ENCODE peak calls at places on chromosomes 1 and 21, in eight cellular contexts. Y, K, U, T, B, D, W and O are unnamed samples.

GRCh38 chr21:27817902-27818623 is 851.2 kb upstream of the ADAMTS5 start:
- DNase-seq in T (no peak), Y (no peak), B (no peak), W (no peak), D (no peak), U (no peak), K (no peak), O (no peak)

GRCh38 chr1:33012165-33012564 is 24.5 kb downstream of the AK2 start:
- DNase-seq in U (no peak), B (no peak), W (no peak), Y (no peak), K (no peak), T (no peak), D (no peak), O (no peak)

GRCh38 chr1:2381741-2382620 is 9.4 kb downstream of the MORN1 start:
- DNase-seq in D (peak; percentile 67), K (peak; percentile 82), B (peak; percentile 67), U (peak; percentile 60), T (no peak), Y (peak; percentile 87), W (peak; percentile 93), O (peak; percentile 84)

GRCh38 chr1:19582318-19582717 is 61.8 kb upstream of the NBL1 start:
- DNase-seq in B (peak; percentile 54), T (no peak), Y (no peak), K (peak; percentile 88), W (no peak), D (no peak), U (no peak), O (peak; percentile 69)

GRCh38 chr1:64536836-64537490 is 67.0 kb downstream of the CACHD1 start:
- DNase-seq in W (no peak), B (no peak), D (no peak), Y (peak; percentile 57), U (no peak), T (no peak), K (no peak), O (no peak)

GRCh38 chr1:17595602-17595925 is 56.1 kb downstream of the ARHGEF10L start:
- DNase-seq in K (no peak), U (no peak), W (no peak), D (no peak), T (no peak), B (no peak), Y (no peak), O (no peak)

GRCh38 chr1:115456441-115456961 is 118.5 kb upstream of the NGF start:
- DNase-seq in K (no peak), W (no peak), T (no peak), B (no peak), D (no peak), U (no peak), Y (no peak), O (no peak)

GRCh38 chr1:241323510-241323909 is 33.5 kb downstream of the RGS7 start:
- DNase-seq in Y (no peak), U (no peak), W (no peak), T (no peak), D (no peak), B (peak; percentile 17), K (peak; percentile 10), O (peak; percentile 56)

GRCh38 chr1:185693654-185694053 is 40.5 kb upstream of the HMCN1 start:
- DNase-seq in B (no peak), D (no peak), K (no peak), U (no peak), Y (no peak), T (no peak), W (no peak), O (no peak)

GRCh38 chr1:155106862-155107261 is 20.8 kb upstream of the EFNA1 start:
- DNase-seq in Y (peak; percentile 72), W (no peak), U (no peak), D (no peak), K (no peak), T (no peak), B (no peak), O (no peak)

GRCh38 chr1:77536813-77537212 is 145.6 kb downstream of the ZZZ3 start:
- DNase-seq in U (no peak), D (no peak), T (no peak), Y (no peak), B (peak; percentile 36), W (no peak), K (no peak), O (no peak)

GRCh38 chr1:223847781-223848345 is 2.1 kb upstream of the TP53BP2 start:
- DNase-seq in Y (no peak), W (no peak), T (no peak), K (no peak), U (no peak), D (no peak), B (no peak), O (no peak)

GRCh38 chr1:211133841-211134669 is at the start of gene KCNH1:
- DNase-seq in U (peak; percentile 19), Y (peak; percentile 70), K (peak; percentile 71), T (no peak), B (peak; percentile 86), D (peak; percentile 63), W (peak; percentile 90), O (peak; percentile 91)
- TF ChIP-seq POLR2A in U (no peak), Y (no peak), K (no peak), T (no peak), B (no peak), D (no peak), W (no peak), O (no peak)

DNA sequence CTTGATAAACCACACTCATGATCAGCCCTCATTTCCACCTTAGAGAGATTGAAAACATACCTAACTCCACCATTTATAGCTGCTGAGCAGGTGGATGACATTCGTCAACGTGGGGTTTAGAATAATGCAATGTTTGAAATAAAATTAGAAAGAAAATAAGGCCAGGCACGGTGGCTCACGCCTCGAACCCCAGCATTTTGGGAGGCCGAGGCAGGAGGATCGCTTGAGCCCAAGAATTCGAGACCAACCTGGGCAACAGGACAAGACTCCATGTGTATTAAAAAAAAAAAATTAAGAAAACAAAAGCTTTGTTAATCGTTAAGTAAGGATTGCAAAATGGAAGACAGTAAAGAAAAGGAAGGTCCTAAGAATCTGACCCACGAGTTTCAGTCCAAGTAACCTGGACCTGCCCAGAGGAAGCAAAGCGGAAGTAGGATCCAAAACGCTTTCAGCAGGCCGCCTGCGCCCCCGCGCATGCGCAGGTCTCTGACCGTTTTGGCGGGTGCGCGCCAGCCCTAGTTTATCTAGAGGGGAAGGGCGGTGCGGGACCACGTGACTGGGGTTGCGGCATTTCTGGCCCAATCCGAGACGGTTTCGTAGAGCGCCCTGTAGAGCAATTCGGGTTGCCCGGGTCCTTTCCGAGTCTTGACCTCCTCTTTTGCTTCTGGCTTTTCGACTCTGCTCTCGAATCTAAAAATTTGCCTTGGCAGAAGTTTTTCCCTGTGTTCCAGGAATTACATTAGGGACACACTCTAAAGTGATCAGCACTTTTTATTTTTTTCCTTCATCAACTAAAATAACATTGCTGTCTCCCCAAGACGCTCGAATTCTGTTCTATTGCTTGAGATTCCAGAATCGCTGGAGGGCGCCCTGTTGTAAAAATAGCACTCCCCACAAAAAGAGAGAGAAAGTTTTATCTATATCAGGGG is 22.5 kb downstream of the ANP32E start:
- DNase-seq in Y (peak; percentile 97), B (peak; percentile 98), D (peak; percentile 89), T (peak; percentile 85), U (peak; percentile 95), K (peak; percentile 95), W (peak; percentile 99), O (peak; percentile 97)
- TF ChIP-seq POLR2A in Y (peak; percentile 43), B (peak; percentile 18), D (peak; percentile 43), T (peak; percentile 27), U (no peak), K (peak; percentile 41), W (peak; percentile 22), O (no peak)

DNA sequence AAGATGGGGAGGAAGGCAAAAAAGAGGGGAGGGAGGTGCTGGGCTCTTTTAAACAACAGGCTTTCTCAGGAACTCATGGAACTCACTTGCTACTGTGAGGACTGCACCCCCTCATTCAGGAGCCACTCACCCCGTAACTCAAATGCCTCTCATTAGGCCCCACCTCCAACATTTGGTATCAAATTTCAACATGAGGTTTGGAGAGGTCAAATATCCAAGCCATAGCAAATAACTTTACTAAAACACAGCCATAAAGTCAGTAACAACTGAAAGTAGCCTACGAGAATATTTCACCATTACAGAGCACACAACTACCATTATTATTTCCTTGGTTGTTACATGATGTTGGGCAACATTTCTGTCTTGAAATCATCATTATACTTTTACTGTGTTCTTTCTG is 13.1 kb upstream of the DMRTB1 start:
- DNase-seq in B (no peak), T (no peak), Y (no peak), U (no peak), K (no peak), D (no peak), W (no peak), O (no peak)
- TF ChIP-seq POLR2A in B (no peak), T (no peak), Y (no peak), U (no peak), K (no peak), D (no peak), W (no peak), O (no peak)

GRCh38 chr1:156668801-156669637 is 8.2 kb downstream of the NES start:
- DNase-seq in W (no peak), K (no peak), U (no peak), Y (no peak), T (no peak), D (no peak), B (no peak), O (no peak)
- TF ChIP-seq POLR2A in W (no peak), K (no peak), U (no peak), Y (no peak), T (no peak), D (no peak), B (no peak), O (no peak)

GRCh38 chr21:34519694-34520093 is 7.7 kb upstream of the KCNE1 start:
- DNase-seq in K (no peak), T (no peak), Y (no peak), W (no peak), D (no peak), U (no peak), B (no peak), O (no peak)

GRCh38 chr21:34520769-34521508 is 8.9 kb upstream of the KCNE1 start:
- DNase-seq in Y (no peak), D (no peak), B (no peak), T (no peak), K (no peak), U (no peak), W (no peak), O (no peak)

GRCh38 chr21:34523019-34523418 is 11.0 kb upstream of the KCNE1 start:
- DNase-seq in B (no peak), U (no peak), W (no peak), D (no peak), K (peak; percentile 55), Y (no peak), T (no peak), O (no peak)

GRCh38 chr21:34521561-34521960 is 9.6 kb upstream of the KCNE1 start:
- DNase-seq in D (no peak), B (no peak), T (no peak), U (no peak), W (no peak), Y (peak; percentile 83), K (no peak), O (no peak)

DNA sequence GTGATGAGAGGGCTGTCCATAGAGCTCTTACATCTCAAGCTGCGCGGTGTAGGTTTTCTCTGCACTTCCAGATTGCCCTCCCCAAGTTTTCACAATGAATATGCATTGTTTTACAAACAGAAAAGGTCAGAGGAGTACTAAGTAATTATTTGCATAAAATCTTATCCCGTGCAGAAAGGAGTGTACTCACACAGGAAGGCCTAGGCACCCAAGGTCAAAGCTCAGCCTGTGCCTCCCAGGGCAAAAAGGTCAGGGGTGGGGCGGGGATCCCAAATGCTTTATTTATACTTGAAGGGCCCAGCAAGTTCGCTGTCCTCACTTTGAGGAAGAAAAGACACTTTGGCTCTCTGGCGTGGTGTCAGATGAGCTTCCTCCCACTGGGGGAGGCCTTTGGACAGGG is 10.3 kb upstream of the KCNE1 start:
- DNase-seq in D (no peak), U (no peak), K (peak; percentile 61), W (no peak), T (no peak), B (no peak), Y (peak; percentile 88), O (no peak)
- TF ChIP-seq POLR2A in D (no peak), U (no peak), K (no peak), W (no peak), T (no peak), B (no peak), Y (no peak), O (no peak)